ENCODE peak calls at places on chromosomes 1 and 21, in eight cellular contexts. T, F, M, Z, J, A, G and L are unnamed samples.

GRCh38 chr21:43743934-43744333 is 25.0 kb downstream of the PDXK start:
- DNase-seq in T (no peak), F (no peak), M (no peak), Z (no peak), J (no peak), A (no peak), G (no peak), L (no peak)

GRCh38 chr1:190507357-190507756 is 29.7 kb upstream of the BRINP3 start:
- DNase-seq in T (no peak), F (no peak), M (no peak), Z (no peak), J (no peak), A (no peak), G (no peak), L (no peak)

GRCh38 chr1:26844389-26844788 is 17.9 kb downstream of the ZDHHC18 start:
- DNase-seq in T (no peak), F (no peak), M (no peak), Z (no peak), J (no peak), A (peak; percentile 32), G (no peak), L (no peak)

GRCh38 chr1:78340006-78340405 is 150.8 kb upstream of the PTGFR start:
- DNase-seq in T (peak; percentile 71), F (no peak), M (peak; percentile 25), Z (no peak), J (no peak), A (peak; percentile 89), G (no peak), L (no peak)

GRCh38 chr1:169049258-169049936 is 57.1 kb upstream of the ATP1B1 start:
- DNase-seq in T (no peak), F (no peak), M (no peak), Z (no peak), J (no peak), A (peak; percentile 6), G (no peak), L (no peak)

GRCh38 chr1:905071-905749 is 18.5 kb upstream of the SAMD11 start:
- DNase-seq in T (no peak), F (peak; percentile 6), M (no peak), Z (peak; percentile 50), J (no peak), A (peak; percentile 47), G (peak; percentile 86), L (peak; percentile 46)

GRCh38 chr1:211551628-211552465 is 27.1 kb downstream of the SLC30A1 start:
- DNase-seq in T (peak; percentile 71), F (no peak), M (peak; percentile 26), Z (no peak), J (no peak), A (peak; percentile 84), G (no peak), L (no peak)

GRCh38 chr1:6209661-6210605 is 4.0 kb downstream of the RNF207 start:
- DNase-seq in T (no peak), F (no peak), M (no peak), Z (no peak), J (no peak), A (no peak), G (no peak), L (peak; percentile 43)

GRCh38 chr1:229273507-229274232 is 2.8 kb downstream of the RAB4A start:
- DNase-seq in T (no peak), F (no peak), M (no peak), Z (no peak), J (no peak), A (no peak), G (no peak), L (no peak)

GRCh38 chr1:186577633-186578032 is 102.6 kb downstream of the PTGS2 start:
- DNase-seq in T (no peak), F (no peak), M (no peak), Z (no peak), J (no peak), A (no peak), G (no peak), L (no peak)

GRCh38 chr1:39115271-39116110 is 89.0 kb upstream of the MACF1 start:
- DNase-seq in T (peak; percentile 78), F (no peak), M (no peak), Z (no peak), J (no peak), A (peak; percentile 91), G (no peak), L (no peak)

GRCh38 chr1:94542088-94542671 is 621 bp upstream of the F3 start:
- DNase-seq in T (peak; percentile 45), F (no peak), M (no peak), Z (peak; percentile 55), J (peak; percentile 56), A (peak; percentile 58), G (peak; percentile 77), L (peak; percentile 29)

DNA sequence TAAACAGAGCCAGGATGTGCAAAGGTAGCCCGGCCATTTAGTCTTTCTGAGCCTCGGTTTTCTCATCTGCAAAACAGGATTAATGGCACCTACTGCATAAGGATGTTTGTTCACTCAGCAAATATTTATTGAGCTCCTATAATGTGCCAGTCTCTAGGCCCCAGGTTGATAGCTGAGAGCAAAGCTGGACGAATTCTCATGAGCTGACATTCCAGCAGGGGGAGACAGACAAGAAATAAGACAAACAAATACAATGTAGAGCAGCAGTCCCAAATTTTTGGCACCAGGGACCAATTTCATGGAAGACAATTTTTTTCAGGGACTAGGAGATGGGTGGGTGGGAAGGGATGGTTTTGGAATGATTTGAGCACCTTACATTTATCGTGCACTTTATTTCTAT is 74.3 kb upstream of the PAX7 start:
- DNase-seq in T (peak; percentile 23), F (no peak), M (no peak), Z (no peak), J (no peak), A (peak; percentile 5), G (no peak), L (no peak)
- TF ChIP-seq CTCF in T (peak; percentile 54), F (no peak), M (peak; percentile 41), Z (peak; percentile 31), J (no peak), A (peak; percentile 46), G (peak; percentile 9), L (peak; percentile 58)

GRCh38 chr1:216836316-216836715 is 113.1 kb upstream of the ESRRG start:
- DNase-seq in T (no peak), F (no peak), M (no peak), Z (no peak), J (no peak), A (no peak), G (no peak), L (no peak)

GRCh38 chr1:216830402-216830801 is 107.2 kb upstream of the ESRRG start:
- DNase-seq in T (no peak), F (no peak), M (no peak), Z (no peak), J (no peak), A (no peak), G (no peak), L (no peak)

GRCh38 chr1:216830836-216831235 is 107.6 kb upstream of the ESRRG start:
- DNase-seq in T (no peak), F (no peak), M (no peak), Z (no peak), J (no peak), A (no peak), G (no peak), L (no peak)

GRCh38 chr1:216833516-216833915 is 110.3 kb upstream of the ESRRG start:
- DNase-seq in T (no peak), F (no peak), M (no peak), Z (no peak), J (no peak), A (no peak), G (no peak), L (no peak)

GRCh38 chr1:216832192-216832591 is 109.0 kb upstream of the ESRRG start:
- DNase-seq in T (no peak), F (no peak), M (no peak), Z (no peak), J (no peak), A (no peak), G (no peak), L (no peak)
- TF ChIP-seq CTCF in T (no peak), F (no peak), M (no peak), Z (no peak), J (no peak), A (no peak), G (no peak), L (no peak)

GRCh38 chr1:7303554-7304347 is 467.3 kb upstream of the VAMP3 start:
- DNase-seq in T (no peak), F (no peak), M (no peak), Z (no peak), J (no peak), A (no peak), G (no peak), L (no peak)

GRCh38 chr1:7300893-7301292 is 470.2 kb upstream of the VAMP3 start:
- DNase-seq in T (peak; percentile 94), F (no peak), M (peak; percentile 61), Z (peak; percentile 43), J (no peak), A (peak; percentile 97), G (no peak), L (no peak)

GRCh38 chr1:7302126-7302525 is 469.0 kb upstream of the VAMP3 start:
- DNase-seq in T (no peak), F (no peak), M (no peak), Z (no peak), J (no peak), A (no peak), G (no peak), L (no peak)

GRCh38 chr1:7301346-7301993 is 469.6 kb upstream of the VAMP3 start:
- DNase-seq in T (peak; percentile 27), F (no peak), M (no peak), Z (no peak), J (no peak), A (peak; percentile 61), G (no peak), L (no peak)

DNA sequence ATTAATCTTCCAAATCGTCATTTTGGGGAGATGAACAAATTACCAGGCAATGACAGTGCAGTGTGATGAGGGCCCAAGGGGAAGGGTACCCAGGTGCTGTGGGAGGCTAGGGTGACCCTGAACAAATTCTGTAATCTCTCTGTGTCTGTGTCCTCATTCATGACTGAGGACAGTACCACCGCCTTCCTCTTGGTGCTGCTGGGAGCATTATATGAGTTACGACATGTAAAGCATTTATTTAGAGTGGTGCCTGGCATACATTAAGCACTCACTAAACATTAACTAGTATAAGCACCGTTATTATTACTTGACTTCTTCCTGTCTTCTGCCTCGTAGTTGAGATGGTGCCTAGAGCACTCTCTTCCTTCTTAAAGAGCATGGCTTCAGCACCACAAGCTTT is 468.2 kb upstream of the VAMP3 start:
- DNase-seq in T (no peak), F (no peak), M (no peak), Z (no peak), J (no peak), A (no peak), G (no peak), L (no peak)
- TF ChIP-seq CTCF in T (peak; percentile 42), F (no peak), M (peak; percentile 11), Z (no peak), J (no peak), A (peak; percentile 27), G (no peak), L (no peak)

DNA sequence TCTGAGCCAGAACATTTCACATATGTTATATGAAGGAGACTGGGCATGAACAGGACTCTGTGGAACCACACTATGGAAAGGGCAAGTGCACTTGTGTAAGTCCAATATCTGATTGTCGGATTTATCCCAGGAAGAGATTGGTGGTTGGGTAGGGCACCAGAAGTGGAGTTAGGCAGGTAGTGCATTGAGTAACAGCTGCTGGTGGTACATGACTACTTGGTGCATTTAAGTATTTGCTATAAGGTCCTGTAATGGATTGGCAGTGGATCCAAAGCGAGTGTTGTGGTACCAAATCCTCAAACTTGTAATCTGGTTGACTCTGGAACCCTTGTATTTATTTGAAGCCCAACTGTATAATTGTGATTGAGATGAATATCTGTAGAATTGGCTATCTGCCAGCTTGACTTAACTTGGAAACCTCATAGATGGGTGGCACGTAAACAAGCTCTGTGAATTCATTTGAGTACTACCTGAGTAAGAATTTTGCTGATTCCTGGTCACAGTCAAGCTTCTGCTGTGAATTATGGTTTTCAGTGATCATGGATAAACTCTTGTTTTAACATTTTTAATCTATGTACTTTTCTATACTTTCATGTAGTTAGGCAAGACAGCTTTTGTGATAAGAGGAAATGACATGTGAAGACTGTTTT is 21.1 kb downstream of the UBAP2L start:
- DNase-seq in T (no peak), F (no peak), M (no peak), Z (no peak), J (no peak), A (no peak), G (no peak), L (no peak)
- TF ChIP-seq CTCF in T (no peak), F (no peak), M (no peak), Z (no peak), J (no peak), A (no peak), G (no peak), L (no peak)